ENCODE peak calls at places on chromosome 15, in eight cellular contexts. One of them, this sample, is unnamed.

GRCh38 chr15:67180514-67181191 is 73.8 kb downstream of the AAGAB start:
- DNase-seq in IMR-90: no peak
- DNase-seq in ovary: peak; percentile 20
- DNase-seq in suprapubic skin: no peak
- DNase-seq in heart left ventricle: no peak
- DNase-seq in tibial nerve: no peak
- DNase-seq in body of pancreas: no peak
- DNase-seq in HepG2: no peak
- DNase-seq in this sample: no peak

GRCh38 chr15:39194431-39194830 is 386.4 kb upstream of the THBS1 start:
- DNase-seq in IMR-90: peak; percentile 65
- DNase-seq in ovary: no peak
- DNase-seq in suprapubic skin: no peak
- DNase-seq in heart left ventricle: no peak
- DNase-seq in tibial nerve: no peak
- DNase-seq in body of pancreas: no peak
- DNase-seq in HepG2: no peak
- DNase-seq in this sample: no peak

GRCh38 chr15:32041294-32041693 is 11.0 kb downstream of the CHRNA7 start:
- DNase-seq in IMR-90: no peak
- DNase-seq in ovary: no peak
- DNase-seq in suprapubic skin: no peak
- DNase-seq in heart left ventricle: no peak
- DNase-seq in tibial nerve: no peak
- DNase-seq in body of pancreas: peak; percentile 40
- DNase-seq in HepG2: no peak
- DNase-seq in this sample: no peak

GRCh38 chr15:48671381-48672022 is 26.0 kb upstream of the FBN1 start:
- DNase-seq in IMR-90: peak; percentile 89
- DNase-seq in ovary: peak; percentile 27
- DNase-seq in suprapubic skin: peak; percentile 81
- DNase-seq in heart left ventricle: no peak
- DNase-seq in tibial nerve: peak; percentile 65
- DNase-seq in body of pancreas: peak; percentile 17
- DNase-seq in HepG2: no peak
- DNase-seq in this sample: no peak

GRCh38 chr15:39685999-39686613 is 96.5 kb downstream of the FSIP1 start:
- DNase-seq in IMR-90: peak; percentile 70
- DNase-seq in ovary: no peak
- DNase-seq in suprapubic skin: no peak
- DNase-seq in heart left ventricle: no peak
- DNase-seq in tibial nerve: peak; percentile 67
- DNase-seq in body of pancreas: peak; percentile 46
- DNase-seq in HepG2: peak; percentile 43
- DNase-seq in this sample: no peak

GRCh38 chr15:72136170-72137051 is 18.2 kb downstream of the SENP8 start:
- DNase-seq in IMR-90: no peak
- DNase-seq in ovary: no peak
- DNase-seq in suprapubic skin: no peak
- DNase-seq in heart left ventricle: no peak
- DNase-seq in tibial nerve: no peak
- DNase-seq in body of pancreas: no peak
- DNase-seq in HepG2: no peak
- DNase-seq in this sample: no peak

GRCh38 chr15:73560501-73561117 is 72.6 kb downstream of the NPTN start:
- DNase-seq in IMR-90: peak; percentile 84
- DNase-seq in ovary: no peak
- DNase-seq in suprapubic skin: no peak
- DNase-seq in heart left ventricle: no peak
- DNase-seq in tibial nerve: peak; percentile 36
- DNase-seq in body of pancreas: no peak
- DNase-seq in HepG2: peak; percentile 61
- DNase-seq in this sample: no peak

GRCh38 chr15:94615688-94616087 is 384.3 kb downstream of the MCTP2 start:
- DNase-seq in IMR-90: no peak
- DNase-seq in ovary: no peak
- DNase-seq in suprapubic skin: no peak
- DNase-seq in heart left ventricle: no peak
- DNase-seq in tibial nerve: no peak
- DNase-seq in body of pancreas: no peak
- DNase-seq in HepG2: no peak
- DNase-seq in this sample: no peak

GRCh38 chr15:56760186-56760585 is 26.9 kb upstream of the ZNF280D start:
- DNase-seq in IMR-90: peak; percentile 21
- DNase-seq in ovary: no peak
- DNase-seq in suprapubic skin: no peak
- DNase-seq in heart left ventricle: no peak
- DNase-seq in tibial nerve: no peak
- DNase-seq in body of pancreas: peak; percentile 15
- DNase-seq in HepG2: no peak
- DNase-seq in this sample: no peak

GRCh38 chr15:30889231-30889630 is 14.5 kb upstream of the FAN1 start:
- DNase-seq in IMR-90: no peak
- DNase-seq in ovary: no peak
- DNase-seq in suprapubic skin: no peak
- DNase-seq in heart left ventricle: no peak
- DNase-seq in tibial nerve: no peak
- DNase-seq in body of pancreas: no peak
- DNase-seq in HepG2: no peak
- DNase-seq in this sample: no peak

GRCh38 chr15:27956285-27956684 is 142.8 kb downstream of the OCA2 start:
- DNase-seq in IMR-90: no peak
- DNase-seq in ovary: no peak
- DNase-seq in suprapubic skin: no peak
- DNase-seq in heart left ventricle: no peak
- DNase-seq in tibial nerve: no peak
- DNase-seq in body of pancreas: peak; percentile 24
- DNase-seq in HepG2: no peak
- DNase-seq in this sample: no peak

GRCh38 chr15:39411102-39411989 is 169.5 kb upstream of the THBS1 start:
- DNase-seq in IMR-90: no peak
- DNase-seq in ovary: no peak
- DNase-seq in suprapubic skin: no peak
- DNase-seq in heart left ventricle: no peak
- DNase-seq in tibial nerve: no peak
- DNase-seq in body of pancreas: no peak
- DNase-seq in HepG2: no peak
- DNase-seq in this sample: no peak

GRCh38 chr15:87227846-87228245 is 1028.7 kb downstream of the NTRK3 start:
- DNase-seq in IMR-90: peak; percentile 12
- DNase-seq in ovary: no peak
- DNase-seq in suprapubic skin: no peak
- DNase-seq in heart left ventricle: no peak
- DNase-seq in tibial nerve: no peak
- DNase-seq in body of pancreas: no peak
- DNase-seq in HepG2: no peak
- DNase-seq in this sample: no peak

GRCh38 chr15:64599716-64600115 is 139.3 kb downstream of the ZNF609 start:
- DNase-seq in IMR-90: peak; percentile 58
- DNase-seq in ovary: no peak
- DNase-seq in suprapubic skin: no peak
- DNase-seq in heart left ventricle: no peak
- DNase-seq in tibial nerve: no peak
- DNase-seq in body of pancreas: no peak
- DNase-seq in HepG2: no peak
- DNase-seq in this sample: no peak

GRCh38 chr15:70121656-70122297 is 24.1 kb upstream of the TLE3 start:
- DNase-seq in IMR-90: peak; percentile 80
- DNase-seq in ovary: peak; percentile 74
- DNase-seq in suprapubic skin: peak; percentile 88
- DNase-seq in heart left ventricle: no peak
- DNase-seq in tibial nerve: peak; percentile 83
- DNase-seq in body of pancreas: peak; percentile 34
- DNase-seq in HepG2: no peak
- DNase-seq in this sample: no peak

GRCh38 chr15:99393641-99394040 is 142.4 kb downstream of the LRRC28 start:
- DNase-seq in IMR-90: no peak
- DNase-seq in ovary: no peak
- DNase-seq in suprapubic skin: no peak
- DNase-seq in heart left ventricle: no peak
- DNase-seq in tibial nerve: no peak
- DNase-seq in body of pancreas: no peak
- DNase-seq in HepG2: no peak
- DNase-seq in this sample: no peak

GRCh38 chr15:60086676-60087446 is 82.8 kb downstream of the FOXB1 start:
- DNase-seq in IMR-90: no peak
- DNase-seq in ovary: no peak
- DNase-seq in suprapubic skin: no peak
- DNase-seq in heart left ventricle: no peak
- DNase-seq in tibial nerve: no peak
- DNase-seq in body of pancreas: no peak
- DNase-seq in HepG2: no peak
- DNase-seq in this sample: no peak

GRCh38 chr15:64163662-64164362 is 990 bp upstream of the PPIB start:
- DNase-seq in IMR-90: no peak
- DNase-seq in ovary: no peak
- DNase-seq in suprapubic skin: no peak
- DNase-seq in heart left ventricle: no peak
- DNase-seq in tibial nerve: no peak
- DNase-seq in body of pancreas: peak; percentile 43
- DNase-seq in HepG2: peak; percentile 62
- DNase-seq in this sample: peak; percentile 51

GRCh38 chr15:65877752-65878151 is 8.5 kb downstream of the RAB11A start:
- DNase-seq in IMR-90: no peak
- DNase-seq in ovary: no peak
- DNase-seq in suprapubic skin: no peak
- DNase-seq in heart left ventricle: no peak
- DNase-seq in tibial nerve: no peak
- DNase-seq in body of pancreas: no peak
- DNase-seq in HepG2: no peak
- DNase-seq in this sample: no peak

GRCh38 chr15:85858586-85859375 is 64.1 kb upstream of the KLHL25 start:
- DNase-seq in IMR-90: peak; percentile 44
- DNase-seq in ovary: no peak
- DNase-seq in suprapubic skin: peak; percentile 72
- DNase-seq in heart left ventricle: peak; percentile 78
- DNase-seq in tibial nerve: peak; percentile 47
- DNase-seq in body of pancreas: peak; percentile 74
- DNase-seq in HepG2: peak; percentile 34
- DNase-seq in this sample: peak; percentile 59

GRCh38 chr15:40763801-40764765 is at the start of gene GCHFR:
- DNase-seq in IMR-90: peak; percentile 47
- DNase-seq in ovary: peak; percentile 82
- DNase-seq in suprapubic skin: peak; percentile 92
- DNase-seq in heart left ventricle: peak; percentile 87
- DNase-seq in tibial nerve: peak; percentile 51
- DNase-seq in body of pancreas: peak; percentile 83
- DNase-seq in HepG2: peak; percentile 83
- DNase-seq in this sample: peak; percentile 87
- TF ChIP-seq POLR2A in IMR-90: no peak
- TF ChIP-seq POLR2A in ovary: peak; percentile 38
- TF ChIP-seq POLR2A in suprapubic skin: peak; percentile 23
- TF ChIP-seq POLR2A in heart left ventricle: peak; percentile 59
- TF ChIP-seq POLR2A in tibial nerve: no peak
- TF ChIP-seq POLR2A in body of pancreas: peak; percentile 67
- TF ChIP-seq POLR2A in HepG2: peak; percentile 96
- TF ChIP-seq POLR2A in this sample: peak; percentile 46

DNA sequence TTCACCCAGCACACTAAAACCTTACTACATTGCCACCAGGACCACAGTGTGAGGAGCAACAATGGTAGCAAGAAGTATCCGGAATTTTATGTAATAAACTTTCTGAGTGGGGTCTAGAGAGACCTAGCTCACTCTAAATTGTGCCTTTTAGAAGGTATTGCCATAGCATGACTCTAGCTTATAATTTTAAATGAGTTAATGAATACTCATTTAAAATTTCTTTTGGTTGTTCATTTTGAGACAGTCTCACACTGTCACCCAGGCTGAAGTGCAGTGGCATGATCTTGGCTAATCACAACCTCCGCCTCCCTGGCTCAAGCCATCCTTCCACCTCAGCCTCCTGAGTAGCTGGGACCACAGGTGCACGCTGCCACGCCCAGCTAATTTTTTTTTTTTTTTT is 26.2 kb downstream of the EDC3 start:
- DNase-seq in IMR-90: no peak
- DNase-seq in ovary: no peak
- DNase-seq in suprapubic skin: no peak
- DNase-seq in heart left ventricle: no peak
- DNase-seq in tibial nerve: no peak
- DNase-seq in body of pancreas: no peak
- DNase-seq in HepG2: no peak
- DNase-seq in this sample: no peak
- H3K36me3 ChIP-seq in IMR-90: peaks cover 24% of the 10 kb centered on the region
- H3K36me3 ChIP-seq in ovary: no peaks in the 10 kb centered on the region
- H3K36me3 ChIP-seq in suprapubic skin: peaks cover 59% of the 10 kb centered on the region
- H3K36me3 ChIP-seq in heart left ventricle: no peaks in the 10 kb centered on the region
- H3K36me3 ChIP-seq in tibial nerve: no peaks in the 10 kb centered on the region
- H3K36me3 ChIP-seq in body of pancreas: no peaks in the 10 kb centered on the region
- H3K36me3 ChIP-seq in HepG2: peaks cover 12% of the 10 kb centered on the region
- H3K36me3 ChIP-seq in this sample: peaks cover 7% of the 10 kb centered on the region

DNA sequence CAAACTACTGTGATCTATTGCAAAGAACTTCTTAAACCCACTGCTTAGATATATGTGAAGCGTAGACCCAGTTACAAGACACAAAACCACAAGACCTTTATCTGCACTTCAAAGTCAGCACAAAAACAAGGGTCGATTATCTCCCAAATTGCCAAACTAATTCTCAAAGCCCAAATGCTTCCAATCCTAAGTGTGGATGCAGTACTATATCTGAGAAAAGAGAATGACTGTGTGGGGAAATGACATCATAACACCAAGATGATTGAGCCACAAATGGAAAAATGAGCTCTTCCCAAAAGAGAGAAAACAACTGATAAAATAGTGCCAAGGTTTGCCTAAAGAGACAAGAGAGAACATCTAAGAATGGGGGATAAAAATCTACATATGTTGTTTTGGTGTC is 86.2 kb downstream of the MEIS2 start:
- DNase-seq in IMR-90: no peak
- DNase-seq in ovary: no peak
- DNase-seq in suprapubic skin: no peak
- DNase-seq in heart left ventricle: no peak
- DNase-seq in tibial nerve: no peak
- DNase-seq in body of pancreas: no peak
- DNase-seq in HepG2: no peak
- DNase-seq in this sample: no peak
- H3K4me3 ChIP-seq in IMR-90: no peak overlapping the region
- H3K4me3 ChIP-seq in ovary: no peak overlapping the region
- H3K4me3 ChIP-seq in suprapubic skin: no peak overlapping the region
- H3K4me3 ChIP-seq in heart left ventricle: no peak overlapping the region
- H3K4me3 ChIP-seq in tibial nerve: no peak overlapping the region
- H3K4me3 ChIP-seq in body of pancreas: no peak overlapping the region
- H3K4me3 ChIP-seq in HepG2: no peak overlapping the region
- H3K4me3 ChIP-seq in this sample: no peak overlapping the region

DNA sequence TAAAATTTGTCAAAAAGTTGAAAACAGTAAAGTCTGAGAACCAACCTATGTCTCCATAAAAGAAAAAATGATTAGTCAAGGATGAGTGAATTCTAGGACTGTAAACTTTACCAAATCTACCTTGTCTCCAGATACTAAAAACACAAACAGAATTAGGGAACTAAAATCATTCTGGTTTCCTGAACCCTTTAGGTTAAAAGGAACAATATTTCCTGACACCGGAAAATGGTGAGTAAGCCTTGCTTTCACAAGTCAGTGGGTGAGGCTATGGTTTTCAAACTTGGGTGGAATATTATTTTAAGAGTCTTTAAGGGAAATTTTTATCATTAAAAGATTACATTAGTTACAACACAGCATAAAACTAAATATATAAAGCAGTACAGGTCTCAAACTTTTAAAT is 2.4 kb downstream of the SLC12A6 start:
- DNase-seq in IMR-90: no peak
- DNase-seq in ovary: no peak
- DNase-seq in suprapubic skin: no peak
- DNase-seq in heart left ventricle: no peak
- DNase-seq in tibial nerve: no peak
- DNase-seq in body of pancreas: no peak
- DNase-seq in HepG2: no peak
- DNase-seq in this sample: no peak
- TF ChIP-seq POLR2A in IMR-90: no peak
- TF ChIP-seq POLR2A in ovary: no peak
- TF ChIP-seq POLR2A in suprapubic skin: no peak
- TF ChIP-seq POLR2A in heart left ventricle: no peak
- TF ChIP-seq POLR2A in tibial nerve: no peak
- TF ChIP-seq POLR2A in body of pancreas: no peak
- TF ChIP-seq POLR2A in HepG2: no peak
- TF ChIP-seq POLR2A in this sample: no peak